ENCODE peak calls at places on chromosomes 4 and X, in four cellular contexts. X is NCI-H524, C is astrocyte, Y is cerebellar cortex. N is an unnamed sample.

GRCh38 chr4:75484195-75484594 is 30.0 kb downstream of the RCHY1 start:
- DNase-seq in Y (peak), X (no peak), C (no peak), N (no peak)

GRCh38 chr4:180057891-180058643 is 2185.1 kb upstream of the TENM3 start:
- DNase-seq in C (peak), X (no peak), Y (peak), N (no peak)

GRCh38 chr4:141350122-141350904 is 129.6 kb downstream of the ZNF330 start:
- DNase-seq in X (no peak), C (peak), Y (no peak), N (no peak)

GRCh38 chr4:3639613-3640586 is 107.7 kb upstream of the LRPAP1 start:
- DNase-seq in X (no peak), C (peak), Y (peak), N (no peak)

GRCh38 chrX:153306527-153307115 is 14.9 kb downstream of the PNMA6F start:
- DNase-seq in X (no peak), C (no peak), Y (no peak), N (no peak)

GRCh38 chr4:58732973-58733372 is 1622.8 kb upstream of the IGFBP7 start:
- DNase-seq in Y (no peak), C (no peak), X (no peak), N (no peak)

GRCh38 chr4:52126946-52127345 is 75.8 kb downstream of the SPATA18 start:
- DNase-seq in Y (no peak), X (no peak), C (no peak), N (no peak)

GRCh38 chrX:39427492-39428289 is 626.4 kb downstream of the MID1IP1 start:
- DNase-seq in X (no peak), C (peak), Y (no peak), N (no peak)

GRCh38 chr4:78710536-78710935 is 65.6 kb upstream of the BMP2K start:
- DNase-seq in X (peak), Y (no peak), C (peak), N (no peak)

GRCh38 chrX:141714680-141715079 is 16.1 kb upstream of the SPANXD start:
- DNase-seq in X (no peak), C (no peak), Y (no peak), N (no peak)

GRCh38 chr4:40585201-40585789 is 44.4 kb downstream of the RBM47 start:
- DNase-seq in X (no peak), Y (no peak), C (no peak), N (no peak)

GRCh38 chr4:5558502-5558901 is 149.9 kb downstream of the EVC2 start:
- DNase-seq in C (no peak), X (no peak), Y (no peak), N (no peak)

GRCh38 chr4:54484361-54484760 is 173.4 kb upstream of the KIT start:
- DNase-seq in X (no peak), Y (no peak), C (no peak), N (no peak)

GRCh38 chr4:66539745-66540144 is 869.5 kb upstream of the EPHA5 start:
- DNase-seq in X (no peak), C (no peak), Y (no peak), N (no peak)

GRCh38 chr4:38567448-38567847 is 96.6 kb upstream of the KLF3 start:
- DNase-seq in X (no peak), C (no peak), Y (no peak), N (no peak)

GRCh38 chr4:172892300-172892699 is 276.3 kb upstream of the GALNT7 start:
- DNase-seq in X (no peak), Y (peak), C (no peak), N (no peak)